ENCODE peak calls at places on chromosomes 11 and 22, in four cellular contexts. One of them, this sample, is unnamed.

GRCh38 chr22:25651332-25651731 is 86.9 kb downstream of the GRK3 start:
- DNase-seq in stimulated activated CD4-positive, alpha-beta T cell treated with anti-CD3 and anti-CD28 coated beads, TNF-alpha, amount 100 ng/mL, for 1 hour: no peak
- DNase-seq in head of caudate nucleus: no peak
- DNase-seq in NCI-H345: no peak
- DNase-seq in this sample: no peak

GRCh38 chr22:38230916-38231315 is 29.1 kb downstream of the MAFF start:
- DNase-seq in stimulated activated CD4-positive, alpha-beta T cell treated with anti-CD3 and anti-CD28 coated beads, TNF-alpha, amount 100 ng/mL, for 1 hour: no peak
- DNase-seq in head of caudate nucleus: no peak
- DNase-seq in NCI-H345: no peak
- DNase-seq in this sample: no peak

GRCh38 chr22:37775785-37776638 is 31.7 kb upstream of the GCAT start:
- DNase-seq in head of caudate nucleus: no peak
- DNase-seq in stimulated activated CD4-positive, alpha-beta T cell treated with anti-CD3 and anti-CD28 coated beads, TNF-alpha, amount 100 ng/mL, for 1 hour: no peak
- DNase-seq in NCI-H345: no peak
- DNase-seq in this sample: no peak

GRCh38 chr22:26174280-26174679 is 5.0 kb downstream of the SEZ6L start:
- DNase-seq in NCI-H345: peak
- DNase-seq in stimulated activated CD4-positive, alpha-beta T cell treated with anti-CD3 and anti-CD28 coated beads, TNF-alpha, amount 100 ng/mL, for 1 hour: no peak
- DNase-seq in head of caudate nucleus: peak
- DNase-seq in this sample: no peak

GRCh38 chr22:36979016-36979415 is 40.2 kb downstream of the TST start:
- DNase-seq in head of caudate nucleus: no peak
- DNase-seq in stimulated activated CD4-positive, alpha-beta T cell treated with anti-CD3 and anti-CD28 coated beads, TNF-alpha, amount 100 ng/mL, for 1 hour: no peak
- DNase-seq in NCI-H345: no peak
- DNase-seq in this sample: no peak

GRCh38 chr22:38788846-38789245 is 5.1 kb downstream of the DNAL4 start:
- DNase-seq in head of caudate nucleus: no peak
- DNase-seq in NCI-H345: no peak
- DNase-seq in stimulated activated CD4-positive, alpha-beta T cell treated with anti-CD3 and anti-CD28 coated beads, TNF-alpha, amount 100 ng/mL, for 1 hour: no peak
- DNase-seq in this sample: no peak

GRCh38 chr11:122853971-122854446 is 15.7 kb downstream of the CRTAM start:
- DNase-seq in stimulated activated CD4-positive, alpha-beta T cell treated with anti-CD3 and anti-CD28 coated beads, TNF-alpha, amount 100 ng/mL, for 1 hour: peak
- DNase-seq in head of caudate nucleus: peak
- DNase-seq in NCI-H345: peak
- DNase-seq in this sample: no peak

GRCh38 chr22:38034278-38034882 is 22.8 kb upstream of the PICK1 start:
- DNase-seq in head of caudate nucleus: peak
- DNase-seq in NCI-H345: no peak
- DNase-seq in stimulated activated CD4-positive, alpha-beta T cell treated with anti-CD3 and anti-CD28 coated beads, TNF-alpha, amount 100 ng/mL, for 1 hour: no peak
- DNase-seq in this sample: peak

GRCh38 chr11:102220728-102221467 is 96.4 kb upstream of the BIRC3 start:
- DNase-seq in head of caudate nucleus: no peak
- DNase-seq in stimulated activated CD4-positive, alpha-beta T cell treated with anti-CD3 and anti-CD28 coated beads, TNF-alpha, amount 100 ng/mL, for 1 hour: no peak
- DNase-seq in NCI-H345: no peak
- DNase-seq in this sample: no peak

GRCh38 chr11:57318178-57318577 is 6.6 kb downstream of the TNKS1BP1 start:
- DNase-seq in stimulated activated CD4-positive, alpha-beta T cell treated with anti-CD3 and anti-CD28 coated beads, TNF-alpha, amount 100 ng/mL, for 1 hour: no peak
- DNase-seq in head of caudate nucleus: peak
- DNase-seq in NCI-H345: no peak
- DNase-seq in this sample: no peak

GRCh38 chr11:120372296-120372695 is 36.1 kb downstream of the ARHGEF12 start:
- DNase-seq in head of caudate nucleus: no peak
- DNase-seq in stimulated activated CD4-positive, alpha-beta T cell treated with anti-CD3 and anti-CD28 coated beads, TNF-alpha, amount 100 ng/mL, for 1 hour: no peak
- DNase-seq in NCI-H345: no peak
- DNase-seq in this sample: no peak

GRCh38 chr11:9138612-9139579 is 47.5 kb upstream of the SCUBE2 start:
- DNase-seq in head of caudate nucleus: no peak
- DNase-seq in NCI-H345: peak
- DNase-seq in stimulated activated CD4-positive, alpha-beta T cell treated with anti-CD3 and anti-CD28 coated beads, TNF-alpha, amount 100 ng/mL, for 1 hour: no peak
- DNase-seq in this sample: no peak

GRCh38 chr11:9057888-9058287 is 33.5 kb downstream of the SCUBE2 start:
- DNase-seq in head of caudate nucleus: no peak
- DNase-seq in NCI-H345: no peak
- DNase-seq in stimulated activated CD4-positive, alpha-beta T cell treated with anti-CD3 and anti-CD28 coated beads, TNF-alpha, amount 100 ng/mL, for 1 hour: no peak
- DNase-seq in this sample: no peak

GRCh38 chr11:10818594-10818993 is 9.9 kb upstream of the EIF4G2 start:
- DNase-seq in stimulated activated CD4-positive, alpha-beta T cell treated with anti-CD3 and anti-CD28 coated beads, TNF-alpha, amount 100 ng/mL, for 1 hour: no peak
- DNase-seq in head of caudate nucleus: no peak
- DNase-seq in NCI-H345: no peak
- DNase-seq in this sample: no peak

GRCh38 chr11:102494216-102494615 is 36.3 kb downstream of the MMP7 start:
- DNase-seq in stimulated activated CD4-positive, alpha-beta T cell treated with anti-CD3 and anti-CD28 coated beads, TNF-alpha, amount 100 ng/mL, for 1 hour: no peak
- DNase-seq in NCI-H345: no peak
- DNase-seq in head of caudate nucleus: no peak
- DNase-seq in this sample: no peak